ENCODE peak calls at places on chromosome 5, in nine cellular contexts. S is caudate nucleus; L is left lobe of liver; B is psoas muscle; M is right lobe of liver; Z is stimulated activated CD8-positive, alpha-beta memory T cell treated with anti-CD3 and anti-CD28 coated beads, Interleukin-7, amount 100 ng/mL, for 1 hour; Q is head of caudate nucleus; C is hepatic stellate cell; J is OCI-LY7. V is an unnamed sample.
A peak's percentile ranks its signal among the peaks of the same experiment; 100 is the strongest.

GRCh38 chr5:121967187-121967586 is 5.4 kb downstream of the SRFBP1 start:
- DNase-seq in S (no peak), Q (no peak), C (no peak), B (no peak), L (no peak), Z (no peak), M (no peak), J (no peak), V (no peak)

GRCh38 chr5:919356-920000 is 26.8 kb downstream of the TRIP13 start:
- DNase-seq in C (no peak), J (no peak), S (no peak), L (no peak), Q (no peak), M (peak; percentile 14), B (no peak), Z (no peak), V (no peak)

GRCh38 chr5:112586596-112587062 is 151.1 kb upstream of the APC start:
- DNase-seq in M (no peak), B (no peak), J (no peak), S (no peak), Z (no peak), C (no peak), Q (no peak), L (no peak), V (no peak)

GRCh38 chr5:56507348-56507930 is 274.3 kb upstream of the ANKRD55 start:
- DNase-seq in Q (no peak), M (no peak), Z (no peak), L (no peak), C (no peak), J (no peak), B (no peak), S (no peak), V (no peak)

GRCh38 chr5:145389047-145389446 is 446.1 kb downstream of the PRELID2 start:
- DNase-seq in B (no peak), S (no peak), Q (no peak), M (no peak), L (no peak), C (no peak), Z (no peak), J (no peak), V (no peak)

GRCh38 chr5:157516016-157516415 is 56.0 kb downstream of the NIPAL4 start:
- DNase-seq in M (no peak), L (no peak), J (no peak), S (no peak), B (peak; percentile 26), Z (no peak), Q (no peak), C (peak; percentile 78), V (no peak)

GRCh38 chr5:88829053-88829452 is 53.9 kb downstream of the MEF2C start:
- DNase-seq in S (no peak), Q (no peak), M (no peak), B (no peak), L (no peak), C (no peak), Z (no peak), J (peak; percentile 39), V (no peak)

GRCh38 chr5:174223355-174223754 is 177.8 kb downstream of the NSG2 start:
- DNase-seq in B (no peak), S (no peak), M (no peak), C (no peak), Z (no peak), J (no peak), Q (no peak), L (no peak), V (no peak)

GRCh38 chr5:51829226-51829625 is 446.0 kb downstream of the ISL1 start:
- DNase-seq in J (no peak), S (no peak), B (no peak), Q (no peak), L (no peak), M (no peak), Z (no peak), C (no peak), V (no peak)

V was measured in Right ventricle myocardium inferior.